ENCODE peak calls at places on chromosomes 16 and 17, in seven cellular contexts. One of them, this sample, is unnamed.

GRCh38 chr16:4320030-4320429 is 4.2 kb downstream of the GLIS2 start:
- DNase-seq in EL: no peak
- DNase-seq in skeletal muscle cell: no peak
- DNase-seq in GM18507: no peak
- DNase-seq in GM03348: no peak
- DNase-seq in hippocampal formation: no peak
- DNase-seq in SK-N-DZ: no peak
- DNase-seq in this sample: no peak

GRCh38 chr17:80523054-80523744 is 21.4 kb upstream of the RPTOR start:
- DNase-seq in EL: no peak
- DNase-seq in skeletal muscle cell: no peak
- DNase-seq in GM18507: no peak
- DNase-seq in GM03348: no peak
- DNase-seq in hippocampal formation: no peak
- DNase-seq in SK-N-DZ: no peak
- DNase-seq in this sample: no peak

GRCh38 chr16:71919033-71919432 is 23.7 kb downstream of the IST1 start:
- DNase-seq in EL: no peak
- DNase-seq in skeletal muscle cell: no peak
- DNase-seq in GM18507: peak
- DNase-seq in GM03348: no peak
- DNase-seq in hippocampal formation: no peak
- DNase-seq in SK-N-DZ: no peak
- DNase-seq in this sample: no peak

GRCh38 chr16:56534847-56535383 is 15.1 kb upstream of the BBS2 start:
- DNase-seq in EL: no peak
- DNase-seq in skeletal muscle cell: no peak
- DNase-seq in GM18507: no peak
- DNase-seq in GM03348: no peak
- DNase-seq in hippocampal formation: no peak
- DNase-seq in SK-N-DZ: no peak
- DNase-seq in this sample: no peak

GRCh38 chr16:4345439-4346204 is 5.5 kb downstream of the PAM16 start:
- DNase-seq in EL: no peak
- DNase-seq in skeletal muscle cell: no peak
- DNase-seq in GM18507: no peak
- DNase-seq in GM03348: no peak
- DNase-seq in hippocampal formation: no peak
- DNase-seq in SK-N-DZ: no peak
- DNase-seq in this sample: no peak

GRCh38 chr17:45777388-45777787 is 6.7 kb upstream of the CRHR1 start:
- DNase-seq in EL: no peak
- DNase-seq in skeletal muscle cell: no peak
- DNase-seq in GM18507: no peak
- DNase-seq in GM03348: no peak
- DNase-seq in hippocampal formation: no peak
- DNase-seq in SK-N-DZ: no peak
- DNase-seq in this sample: no peak

GRCh38 chr16:88773812-88774291 is 11.2 kb downstream of the PIEZO1 start:
- DNase-seq in EL: peak
- DNase-seq in skeletal muscle cell: no peak
- DNase-seq in GM18507: no peak
- DNase-seq in GM03348: peak
- DNase-seq in hippocampal formation: no peak
- DNase-seq in SK-N-DZ: peak
- DNase-seq in this sample: peak

GRCh38 chr16:86088816-86089215 is 189.9 kb downstream of the IRF8 start:
- DNase-seq in EL: no peak
- DNase-seq in skeletal muscle cell: no peak
- DNase-seq in GM18507: no peak
- DNase-seq in GM03348: no peak
- DNase-seq in hippocampal formation: no peak
- DNase-seq in SK-N-DZ: no peak
- DNase-seq in this sample: no peak

GRCh38 chr17:19384723-19385391 is 2.1 kb downstream of the MFAP4 start:
- DNase-seq in EL: peak
- DNase-seq in skeletal muscle cell: peak
- DNase-seq in GM18507: no peak
- DNase-seq in GM03348: peak
- DNase-seq in hippocampal formation: peak
- DNase-seq in SK-N-DZ: no peak
- DNase-seq in this sample: peak

GRCh38 chr16:8806272-8806983 is 8.8 kb downstream of the PMM2 start:
- DNase-seq in EL: no peak
- DNase-seq in skeletal muscle cell: no peak
- DNase-seq in GM18507: no peak
- DNase-seq in GM03348: no peak
- DNase-seq in hippocampal formation: no peak
- DNase-seq in SK-N-DZ: no peak
- DNase-seq in this sample: no peak

GRCh38 chr16:77450790-77451487 is 16.1 kb upstream of the ADAMTS18 start:
- DNase-seq in EL: no peak
- DNase-seq in skeletal muscle cell: no peak
- DNase-seq in GM18507: no peak
- DNase-seq in GM03348: no peak
- DNase-seq in hippocampal formation: no peak
- DNase-seq in SK-N-DZ: no peak
- DNase-seq in this sample: no peak

GRCh38 chr17:4469552-4469951 is 29.1 kb upstream of the SPNS2 start:
- DNase-seq in EL: no peak
- DNase-seq in skeletal muscle cell: no peak
- DNase-seq in GM18507: no peak
- DNase-seq in GM03348: no peak
- DNase-seq in hippocampal formation: no peak
- DNase-seq in SK-N-DZ: no peak
- DNase-seq in this sample: no peak

GRCh38 chr17:8257801-8258200 is 8.7 kb downstream of the PFAS start:
- DNase-seq in EL: no peak
- DNase-seq in skeletal muscle cell: no peak
- DNase-seq in GM18507: no peak
- DNase-seq in GM03348: no peak
- DNase-seq in hippocampal formation: no peak
- DNase-seq in SK-N-DZ: no peak
- DNase-seq in this sample: no peak

GRCh38 chr16:57667526-57668258 is 414 bp upstream of the ADGRG3 start:
- DNase-seq in EL: peak
- DNase-seq in skeletal muscle cell: no peak
- DNase-seq in GM18507: no peak
- DNase-seq in GM03348: no peak
- DNase-seq in hippocampal formation: no peak
- DNase-seq in SK-N-DZ: no peak
- DNase-seq in this sample: no peak

GRCh38 chr16:1564325-1564724 is 30.9 kb downstream of the TMEM204 start:
- DNase-seq in EL: no peak
- DNase-seq in skeletal muscle cell: no peak
- DNase-seq in GM18507: no peak
- DNase-seq in GM03348: peak
- DNase-seq in hippocampal formation: no peak
- DNase-seq in SK-N-DZ: no peak
- DNase-seq in this sample: no peak

GRCh38 chr16:70470141-70470926 is 15.9 kb downstream of the FCSK start:
- DNase-seq in EL: no peak
- DNase-seq in skeletal muscle cell: no peak
- DNase-seq in GM18507: no peak
- DNase-seq in GM03348: no peak
- DNase-seq in hippocampal formation: no peak
- DNase-seq in SK-N-DZ: no peak
- DNase-seq in this sample: no peak

GRCh38 chr17:5238333-5238732 is 3.7 kb upstream of the SCIMP start:
- DNase-seq in EL: no peak
- DNase-seq in skeletal muscle cell: no peak
- DNase-seq in GM18507: no peak
- DNase-seq in GM03348: no peak
- DNase-seq in hippocampal formation: no peak
- DNase-seq in SK-N-DZ: no peak
- DNase-seq in this sample: no peak

GRCh38 chr17:45837187-45837586 is 7.5 kb upstream of the SPPL2C start:
- DNase-seq in EL: no peak
- DNase-seq in skeletal muscle cell: no peak
- DNase-seq in GM18507: no peak
- DNase-seq in GM03348: no peak
- DNase-seq in hippocampal formation: no peak
- DNase-seq in SK-N-DZ: no peak
- DNase-seq in this sample: no peak

GRCh38 chr16:53945996-53946395 is 242.0 kb downstream of the FTO start:
- DNase-seq in EL: peak
- DNase-seq in skeletal muscle cell: no peak
- DNase-seq in GM18507: no peak
- DNase-seq in GM03348: peak
- DNase-seq in hippocampal formation: peak
- DNase-seq in SK-N-DZ: peak
- DNase-seq in this sample: no peak

GRCh38 chr16:87657621-87658192 is 55.4 kb downstream of the JPH3 start:
- DNase-seq in EL: peak
- DNase-seq in skeletal muscle cell: no peak
- DNase-seq in GM18507: no peak
- DNase-seq in GM03348: no peak
- DNase-seq in hippocampal formation: no peak
- DNase-seq in SK-N-DZ: peak
- DNase-seq in this sample: peak

GRCh38 chr16:89190150-89190958 is 10.0 kb downstream of the SLC22A31 start:
- DNase-seq in EL: no peak
- DNase-seq in skeletal muscle cell: no peak
- DNase-seq in GM18507: no peak
- DNase-seq in GM03348: no peak
- DNase-seq in hippocampal formation: no peak
- DNase-seq in SK-N-DZ: no peak
- DNase-seq in this sample: no peak

GRCh38 chr16:54351171-54351570 is 64.6 kb upstream of the IRX3 start:
- DNase-seq in EL: no peak
- DNase-seq in skeletal muscle cell: no peak
- DNase-seq in GM18507: no peak
- DNase-seq in GM03348: no peak
- DNase-seq in hippocampal formation: no peak
- DNase-seq in SK-N-DZ: no peak
- DNase-seq in this sample: no peak

GRCh38 chr16:84294196-84295142 is at the start of gene WFDC1:
- DNase-seq in EL: no peak
- DNase-seq in skeletal muscle cell: no peak
- DNase-seq in GM18507: no peak
- DNase-seq in GM03348: peak
- DNase-seq in hippocampal formation: peak
- DNase-seq in SK-N-DZ: no peak
- DNase-seq in this sample: peak

GRCh38 chr17:77343031-77343866 is 202.5 kb downstream of the SEC14L1 start:
- DNase-seq in EL: no peak
- DNase-seq in skeletal muscle cell: no peak
- DNase-seq in GM18507: no peak
- DNase-seq in GM03348: no peak
- DNase-seq in hippocampal formation: no peak
- DNase-seq in SK-N-DZ: no peak
- DNase-seq in this sample: no peak

GRCh38 chr17:42329025-42329976 is 41.0 kb downstream of the STAT5A start:
- DNase-seq in EL: peak
- DNase-seq in skeletal muscle cell: no peak
- DNase-seq in GM18507: no peak
- DNase-seq in GM03348: peak
- DNase-seq in hippocampal formation: no peak
- DNase-seq in SK-N-DZ: no peak
- DNase-seq in this sample: peak

GRCh38 chr16:8853611-8854010 is 15.2 kb downstream of the CARHSP1 start:
- DNase-seq in EL: no peak
- DNase-seq in skeletal muscle cell: no peak
- DNase-seq in GM18507: no peak
- DNase-seq in GM03348: no peak
- DNase-seq in hippocampal formation: no peak
- DNase-seq in SK-N-DZ: no peak
- DNase-seq in this sample: no peak

GRCh38 chr16:75208242-75208825 is 1.4 kb upstream of the CTRB2 start:
- DNase-seq in EL: no peak
- DNase-seq in skeletal muscle cell: no peak
- DNase-seq in GM18507: no peak
- DNase-seq in GM03348: no peak
- DNase-seq in hippocampal formation: no peak
- DNase-seq in SK-N-DZ: no peak
- DNase-seq in this sample: no peak

GRCh38 chr16:67150058-67150832 is 553 bp downstream of the B3GNT9 start:
- DNase-seq in EL: peak
- DNase-seq in skeletal muscle cell: no peak
- DNase-seq in GM18507: no peak
- DNase-seq in GM03348: peak
- DNase-seq in hippocampal formation: no peak
- DNase-seq in SK-N-DZ: peak
- DNase-seq in this sample: peak

GRCh38 chr16:69894675-69895074 is 56.5 kb upstream of the CLEC18A start:
- DNase-seq in EL: no peak
- DNase-seq in skeletal muscle cell: no peak
- DNase-seq in GM18507: no peak
- DNase-seq in GM03348: no peak
- DNase-seq in hippocampal formation: peak
- DNase-seq in SK-N-DZ: no peak
- DNase-seq in this sample: no peak

GRCh38 chr17:41060052-41060604 is at the start of gene KRTAP2-3:
- DNase-seq in EL: peak
- DNase-seq in skeletal muscle cell: peak
- DNase-seq in GM18507: no peak
- DNase-seq in GM03348: peak
- DNase-seq in hippocampal formation: no peak
- DNase-seq in SK-N-DZ: no peak
- DNase-seq in this sample: peak

GRCh38 chr17:66833201-66833600 is 1.7 kb upstream of the CACNG5 start:
- DNase-seq in EL: no peak
- DNase-seq in skeletal muscle cell: no peak
- DNase-seq in GM18507: no peak
- DNase-seq in GM03348: no peak
- DNase-seq in hippocampal formation: no peak
- DNase-seq in SK-N-DZ: no peak
- DNase-seq in this sample: no peak

GRCh38 chr17:3730881-3731429 is 7.3 kb downstream of the HASPIN start:
- DNase-seq in EL: peak
- DNase-seq in skeletal muscle cell: no peak
- DNase-seq in GM18507: no peak
- DNase-seq in GM03348: no peak
- DNase-seq in hippocampal formation: no peak
- DNase-seq in SK-N-DZ: no peak
- DNase-seq in this sample: no peak

GRCh38 chr17:37446027-37446426 is 39.3 kb downstream of the TADA2A start:
- DNase-seq in EL: no peak
- DNase-seq in skeletal muscle cell: no peak
- DNase-seq in GM18507: no peak
- DNase-seq in GM03348: no peak
- DNase-seq in hippocampal formation: no peak
- DNase-seq in SK-N-DZ: no peak
- DNase-seq in this sample: no peak

This sample was measured in MG63.